ENCODE peak calls at places on chromosome 15, in seven cellular contexts. X is GM23248, C is hepatocyte, F is HCT116, P is neural progenitor cell, S is MM.1S, M is PC-3. K is an unnamed sample.

GRCh38 chr15:62270216-62270921 is 105.3 kb upstream of the C2CD4B start:
- DNase-seq in S (no peak), X (no peak), P (no peak), M (no peak), F (no peak), C (no peak), K (no peak)

GRCh38 chr15:92005154-92005553 is 151.6 kb downstream of the SLCO3A1 start:
- DNase-seq in S (no peak), F (no peak), M (no peak), P (no peak), C (no peak), X (no peak), K (peak; percentile 81)

GRCh38 chr15:50009634-50010033 is 109.4 kb downstream of the ATP8B4 start:
- DNase-seq in P (no peak), C (no peak), M (no peak), S (peak; percentile 80), X (no peak), F (no peak), K (no peak)

GRCh38 chr15:70025413-70026296 is 72.1 kb downstream of the TLE3 start:
- DNase-seq in F (no peak), S (no peak), P (no peak), X (peak; percentile 73), C (no peak), M (no peak), K (no peak)

GRCh38 chr15:92277776-92278175 is 115.9 kb upstream of the ST8SIA2 start:
- DNase-seq in X (peak; percentile 48), S (peak; percentile 36), M (peak; percentile 35), C (peak; percentile 15), P (peak; percentile 27), F (peak; percentile 12), K (peak; percentile 11)

GRCh38 chr15:81013396-81013929 is 12.7 kb downstream of the TLNRD1 start:
- DNase-seq in C (no peak), F (no peak), M (no peak), P (no peak), S (no peak), X (no peak), K (no peak)

GRCh38 chr15:74892313-74892712 is 2.5 kb downstream of the MPI start:
- DNase-seq in P (no peak), S (no peak), X (no peak), C (no peak), M (peak; percentile 53), F (no peak), K (no peak)

GRCh38 chr15:42213481-42213880 is 5.4 kb upstream of the VPS39 start:
- DNase-seq in C (no peak), F (no peak), M (no peak), S (no peak), P (no peak), X (no peak), K (no peak)

GRCh38 chr15:99732268-99732641 is 982 bp downstream of the LYSMD4 start:
- DNase-seq in C (peak; percentile 34), X (peak; percentile 71), F (no peak), M (peak; percentile 8), P (no peak), S (no peak), K (no peak)

GRCh38 chr15:52232327-52232726 is 41.1 kb upstream of the GNB5 start:
- DNase-seq in C (no peak), F (no peak), M (no peak), X (peak; percentile 19), P (no peak), S (no peak), K (peak; percentile 82)

GRCh38 chr15:31135523-31135922 is 34.0 kb upstream of the TRPM1 start:
- DNase-seq in M (no peak), X (no peak), C (no peak), P (no peak), F (no peak), S (no peak), K (no peak)

GRCh38 chr15:52789008-52789600 is 1.0 kb downstream of the ONECUT1 start:
- DNase-seq in C (no peak), S (no peak), F (no peak), X (no peak), P (no peak), M (no peak), K (no peak)

GRCh38 chr15:53434174-53434678 is 325.2 kb downstream of the WDR72 start:
- DNase-seq in M (no peak), P (no peak), S (no peak), F (no peak), X (no peak), C (no peak), K (no peak)

GRCh38 chr15:41523097-41523496 is 9.5 kb upstream of the LTK start:
- DNase-seq in M (no peak), S (no peak), P (no peak), C (no peak), F (no peak), X (peak; percentile 25), K (no peak)

GRCh38 chr15:48667701-48668100 is 22.2 kb upstream of the FBN1 start:
- DNase-seq in S (no peak), X (peak; percentile 89), M (peak; percentile 61), C (no peak), F (no peak), P (no peak), K (no peak)

GRCh38 chr15:44157679-44158078 is 37.4 kb downstream of the FRMD5 start:
- DNase-seq in X (peak; percentile 81), C (peak; percentile 23), M (peak; percentile 97), S (no peak), P (no peak), F (peak; percentile 96), K (no peak)

GRCh38 chr15:40115670-40116093 is 7.0 kb upstream of the BMF start:
- DNase-seq in M (peak; percentile 27), X (no peak), S (peak; percentile 89), P (no peak), C (no peak), F (no peak), K (peak; percentile 97)

GRCh38 chr15:31489281-31489680 is 162.6 kb downstream of the KLF13 start:
- DNase-seq in M (no peak), P (no peak), S (no peak), X (no peak), C (no peak), F (no peak), K (no peak)

GRCh38 chr15:33860749-33861148 is 107.5 kb upstream of the CHRM5 start:
- DNase-seq in P (no peak), C (no peak), M (peak; percentile 82), S (no peak), X (peak; percentile 73), F (peak; percentile 13), K (no peak)
- H3K4me2 ChIP-seq in P (no peak overlapping the region), C (no peak overlapping the region), M (peak overlapping the region; percentile 23), S (no peak overlapping the region), X (no peak overlapping the region), F (no peak overlapping the region), K (no peak overlapping the region)

GRCh38 chr15:25728816-25729215 is 134.3 kb downstream of the ATP10A start:
- DNase-seq in S (no peak), P (no peak), F (no peak), M (no peak), X (no peak), C (no peak), K (no peak)

GRCh38 chr15:25724899-25725298 is 138.2 kb downstream of the ATP10A start:
- DNase-seq in C (no peak), X (no peak), F (no peak), P (no peak), M (no peak), S (no peak), K (no peak)

GRCh38 chr15:25727867-25728600 is 135.1 kb downstream of the ATP10A start:
- DNase-seq in F (no peak), M (no peak), X (no peak), C (no peak), S (no peak), P (no peak), K (no peak)

GRCh38 chr15:25725758-25726157 is 137.4 kb downstream of the ATP10A start:
- DNase-seq in F (no peak), S (no peak), P (no peak), M (no peak), C (no peak), X (no peak), K (no peak)

GRCh38 chr15:25727116-25727515 is 136.0 kb downstream of the ATP10A start:
- DNase-seq in F (no peak), M (no peak), X (no peak), S (no peak), P (no peak), C (no peak), K (no peak)
- TF ChIP-seq EZH2phosphoT487 in F (no peak), M (no peak), X (no peak), S (no peak), P (no peak), C (no peak), K (no peak)

DNA sequence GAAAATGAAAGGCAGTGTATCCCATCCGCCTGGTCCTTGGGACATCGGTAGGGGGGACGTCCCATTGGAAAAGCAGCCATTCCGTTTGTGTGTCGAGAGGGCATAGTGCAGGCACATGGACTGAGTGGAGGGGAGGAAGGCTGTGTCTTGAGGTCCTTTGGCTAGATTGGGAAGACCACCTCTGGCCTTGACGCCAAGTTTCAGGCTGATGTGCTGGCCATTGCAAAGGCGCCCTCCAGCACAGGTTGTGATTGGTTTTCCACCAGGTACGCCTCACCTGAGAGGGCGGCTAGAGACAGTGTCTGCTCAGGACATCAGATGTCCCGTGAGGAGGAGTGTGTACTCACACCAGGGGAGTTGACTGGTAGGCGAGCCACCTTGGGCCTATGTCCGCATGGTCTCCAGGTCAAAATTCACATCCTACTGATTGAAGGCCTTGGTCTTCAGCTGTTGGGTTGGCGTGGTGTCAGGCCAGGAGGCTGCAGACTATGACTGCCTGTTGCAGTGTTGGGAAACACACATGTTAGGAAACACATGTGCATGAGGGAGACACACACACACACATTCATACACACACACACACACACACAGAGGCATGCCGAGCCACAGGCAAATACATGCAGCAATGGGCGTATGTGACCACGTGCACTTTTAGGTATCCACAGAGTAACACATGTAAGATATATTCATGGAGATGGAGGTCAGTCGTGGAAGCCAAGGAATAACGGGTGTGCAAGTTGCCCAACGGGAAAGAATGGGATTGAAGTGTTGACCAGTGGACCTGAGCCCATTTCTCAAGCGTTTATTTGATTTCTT is 98.4 kb downstream of the SNRPN start:
- DNase-seq in C (no peak), X (no peak), P (no peak), F (no peak), S (no peak), M (no peak), K (no peak)
- H3K4me1 ChIP-seq in C (no peaks in the 10 kb centered on the region), X (no peaks in the 10 kb centered on the region), P (no peaks in the 10 kb centered on the region), F (no peaks in the 10 kb centered on the region), S (no peaks in the 10 kb centered on the region), M (no peaks in the 10 kb centered on the region), K (no peaks in the 10 kb centered on the region)

DNA sequence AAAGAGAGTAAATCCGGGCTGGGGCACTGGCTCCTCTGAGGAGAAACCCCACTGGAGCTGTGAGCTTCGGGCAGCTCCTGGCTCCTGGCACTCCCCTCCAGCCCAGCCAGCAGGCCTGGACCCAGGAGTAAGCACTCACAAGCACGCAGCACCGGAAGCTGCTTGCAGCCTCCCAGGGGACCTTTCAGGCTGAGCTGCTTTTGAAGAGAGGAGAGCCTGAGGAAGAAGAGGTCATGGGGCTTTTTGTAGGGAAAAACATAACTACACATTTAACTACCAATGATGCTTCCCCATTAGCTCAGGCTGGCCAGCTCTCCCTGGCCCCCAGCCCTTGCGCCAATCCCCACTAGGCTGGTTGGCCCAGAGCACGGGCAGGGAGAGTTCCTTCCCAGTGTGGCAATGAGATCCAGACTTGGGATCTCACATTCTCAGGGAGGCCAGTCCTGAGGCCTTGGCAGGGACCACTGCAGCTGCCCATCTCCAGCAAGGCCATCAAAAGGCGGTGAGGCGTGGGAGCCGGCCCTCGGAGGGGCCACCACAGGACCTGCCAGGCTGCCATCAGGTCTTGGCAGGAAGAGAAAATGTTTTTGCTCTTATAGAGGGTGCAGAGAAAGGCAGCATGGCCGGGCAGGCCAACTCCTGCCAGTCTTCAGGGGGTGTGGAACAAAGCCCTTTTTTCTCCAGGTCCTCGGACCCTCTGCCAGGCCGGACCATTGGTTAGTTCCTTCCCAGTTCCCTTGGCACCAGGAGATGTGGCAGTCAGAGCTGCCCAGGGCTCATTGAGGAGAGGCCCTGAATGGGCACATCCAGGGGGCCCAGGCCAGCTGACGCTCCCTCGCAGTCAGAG is 41.5 kb upstream of the MFGE8 start:
- DNase-seq in P (peak; percentile 30), F (no peak), C (peak; percentile 11), S (no peak), X (peak; percentile 53), M (no peak), K (peak; percentile 45)
- H3K4me2 ChIP-seq in P (no peak overlapping the region), F (no peak overlapping the region), C (no peak overlapping the region), S (no peak overlapping the region), X (no peak overlapping the region), M (no peak overlapping the region), K (peak overlapping the region; percentile 19)